ENCODE peak calls at places on chromosomes 3 and 15, in six cellular contexts. One of them, this sample, is unnamed.

GRCh38 chr3:57179580-57180410 is 14.6 kb upstream of the IL17RD start:
- DNase-seq in anterior cingulate cortex: no peak
- DNase-seq in NCI-H2171 treated with DMSO at 0.1 percent for 48 hours: peak
- DNase-seq in EH: peak
- DNase-seq in cardiac muscle cell: peak
- DNase-seq in left cardiac atrium: no peak
- DNase-seq in this sample: peak

GRCh38 chr3:117346878-117347277 is 637.3 kb downstream of the TUSC7 start:
- DNase-seq in anterior cingulate cortex: no peak
- DNase-seq in NCI-H2171 treated with DMSO at 0.1 percent for 48 hours: no peak
- DNase-seq in EH: no peak
- DNase-seq in cardiac muscle cell: no peak
- DNase-seq in left cardiac atrium: no peak
- DNase-seq in this sample: no peak

GRCh38 chr15:77821188-77821958 is 188.7 kb upstream of the LINGO1 start:
- DNase-seq in anterior cingulate cortex: peak
- DNase-seq in NCI-H2171 treated with DMSO at 0.1 percent for 48 hours: peak
- DNase-seq in EH: peak
- DNase-seq in cardiac muscle cell: peak
- DNase-seq in left cardiac atrium: peak
- DNase-seq in this sample: peak

GRCh38 chr3:190912736-190913135 is 50.2 kb upstream of the GMNC start:
- DNase-seq in anterior cingulate cortex: no peak
- DNase-seq in NCI-H2171 treated with DMSO at 0.1 percent for 48 hours: no peak
- DNase-seq in EH: peak
- DNase-seq in cardiac muscle cell: no peak
- DNase-seq in left cardiac atrium: no peak
- DNase-seq in this sample: peak

GRCh38 chr3:49098429-49098828 is 4.6 kb upstream of the QRICH1 start:
- DNase-seq in anterior cingulate cortex: no peak
- DNase-seq in NCI-H2171 treated with DMSO at 0.1 percent for 48 hours: no peak
- DNase-seq in EH: no peak
- DNase-seq in cardiac muscle cell: peak
- DNase-seq in left cardiac atrium: peak
- DNase-seq in this sample: peak

GRCh38 chr3:100277255-100277800 is 16.5 kb downstream of the TBC1D23 start:
- DNase-seq in anterior cingulate cortex: no peak
- DNase-seq in NCI-H2171 treated with DMSO at 0.1 percent for 48 hours: peak
- DNase-seq in EH: no peak
- DNase-seq in cardiac muscle cell: peak
- DNase-seq in left cardiac atrium: no peak
- DNase-seq in this sample: peak

GRCh38 chr3:154356009-154356408 is 31.7 kb upstream of the DHX36 start:
- DNase-seq in anterior cingulate cortex: no peak
- DNase-seq in NCI-H2171 treated with DMSO at 0.1 percent for 48 hours: no peak
- DNase-seq in EH: no peak
- DNase-seq in cardiac muscle cell: no peak
- DNase-seq in left cardiac atrium: no peak
- DNase-seq in this sample: no peak

GRCh38 chr3:81891496-81891895 is 130.1 kb upstream of the GBE1 start:
- DNase-seq in anterior cingulate cortex: no peak
- DNase-seq in NCI-H2171 treated with DMSO at 0.1 percent for 48 hours: no peak
- DNase-seq in EH: no peak
- DNase-seq in cardiac muscle cell: no peak
- DNase-seq in left cardiac atrium: no peak
- DNase-seq in this sample: no peak

GRCh38 chr3:53238051-53238850 is 17.6 kb downstream of the TKT start:
- DNase-seq in anterior cingulate cortex: no peak
- DNase-seq in NCI-H2171 treated with DMSO at 0.1 percent for 48 hours: no peak
- DNase-seq in EH: peak
- DNase-seq in cardiac muscle cell: peak
- DNase-seq in left cardiac atrium: no peak
- DNase-seq in this sample: peak

GRCh38 chr3:149512073-149512782 is 37.7 kb downstream of the TM4SF4 start:
- DNase-seq in anterior cingulate cortex: peak
- DNase-seq in NCI-H2171 treated with DMSO at 0.1 percent for 48 hours: peak
- DNase-seq in EH: peak
- DNase-seq in cardiac muscle cell: peak
- DNase-seq in left cardiac atrium: peak
- DNase-seq in this sample: peak

GRCh38 chr3:31246293-31247062 is 286.2 kb upstream of the STT3B start:
- DNase-seq in anterior cingulate cortex: no peak
- DNase-seq in NCI-H2171 treated with DMSO at 0.1 percent for 48 hours: no peak
- DNase-seq in EH: no peak
- DNase-seq in cardiac muscle cell: no peak
- DNase-seq in left cardiac atrium: no peak
- DNase-seq in this sample: peak

GRCh38 chr15:84599906-84600305 is 903 bp upstream of the ZSCAN2 start:
- DNase-seq in anterior cingulate cortex: no peak
- DNase-seq in NCI-H2171 treated with DMSO at 0.1 percent for 48 hours: peak
- DNase-seq in EH: no peak
- DNase-seq in cardiac muscle cell: no peak
- DNase-seq in left cardiac atrium: no peak
- DNase-seq in this sample: peak

GRCh38 chr15:34359416-34359815 is 7.6 kb downstream of the LPCAT4 start:
- DNase-seq in anterior cingulate cortex: no peak
- DNase-seq in NCI-H2171 treated with DMSO at 0.1 percent for 48 hours: no peak
- DNase-seq in EH: no peak
- DNase-seq in cardiac muscle cell: no peak
- DNase-seq in left cardiac atrium: no peak
- DNase-seq in this sample: no peak

GRCh38 chr3:14598143-14598569 is 53.4 kb upstream of the CCDC174 start:
- DNase-seq in anterior cingulate cortex: peak
- DNase-seq in NCI-H2171 treated with DMSO at 0.1 percent for 48 hours: peak
- DNase-seq in EH: peak
- DNase-seq in cardiac muscle cell: peak
- DNase-seq in left cardiac atrium: no peak
- DNase-seq in this sample: no peak

GRCh38 chr3:27105904-27106303 is 263.3 kb downstream of the NEK10 start:
- DNase-seq in anterior cingulate cortex: no peak
- DNase-seq in NCI-H2171 treated with DMSO at 0.1 percent for 48 hours: no peak
- DNase-seq in EH: peak
- DNase-seq in cardiac muscle cell: no peak
- DNase-seq in left cardiac atrium: no peak
- DNase-seq in this sample: no peak

GRCh38 chr3:110062711-110063110 is 725.4 kb upstream of the DPPA4 start:
- DNase-seq in anterior cingulate cortex: no peak
- DNase-seq in NCI-H2171 treated with DMSO at 0.1 percent for 48 hours: no peak
- DNase-seq in EH: peak
- DNase-seq in cardiac muscle cell: peak
- DNase-seq in left cardiac atrium: no peak
- DNase-seq in this sample: no peak

GRCh38 chr15:37764733-37765191 is 169.7 kb upstream of the TMCO5A start:
- DNase-seq in anterior cingulate cortex: no peak
- DNase-seq in NCI-H2171 treated with DMSO at 0.1 percent for 48 hours: peak
- DNase-seq in EH: peak
- DNase-seq in cardiac muscle cell: peak
- DNase-seq in left cardiac atrium: no peak
- DNase-seq in this sample: peak

GRCh38 chr15:68561901-68562300 is 16.9 kb upstream of the CORO2B start:
- DNase-seq in anterior cingulate cortex: no peak
- DNase-seq in NCI-H2171 treated with DMSO at 0.1 percent for 48 hours: no peak
- DNase-seq in EH: no peak
- DNase-seq in cardiac muscle cell: no peak
- DNase-seq in left cardiac atrium: no peak
- DNase-seq in this sample: no peak

GRCh38 chr3:94226058-94226457 is 163.2 kb downstream of the NSUN3 start:
- DNase-seq in anterior cingulate cortex: no peak
- DNase-seq in NCI-H2171 treated with DMSO at 0.1 percent for 48 hours: no peak
- DNase-seq in EH: peak
- DNase-seq in cardiac muscle cell: peak
- DNase-seq in left cardiac atrium: no peak
- DNase-seq in this sample: no peak

GRCh38 chr3:178367817-178368617 is 168.2 kb upstream of the KCNMB2 start:
- DNase-seq in anterior cingulate cortex: no peak
- DNase-seq in NCI-H2171 treated with DMSO at 0.1 percent for 48 hours: peak
- DNase-seq in EH: no peak
- DNase-seq in cardiac muscle cell: peak
- DNase-seq in left cardiac atrium: no peak
- DNase-seq in this sample: peak

GRCh38 chr3:2915826-2916225 is 194.3 kb downstream of the IL5RA start:
- DNase-seq in anterior cingulate cortex: no peak
- DNase-seq in NCI-H2171 treated with DMSO at 0.1 percent for 48 hours: no peak
- DNase-seq in EH: no peak
- DNase-seq in cardiac muscle cell: no peak
- DNase-seq in left cardiac atrium: no peak
- DNase-seq in this sample: no peak

GRCh38 chr3:9717050-9717555 is 13.5 kb downstream of the CPNE9 start:
- DNase-seq in anterior cingulate cortex: no peak
- DNase-seq in NCI-H2171 treated with DMSO at 0.1 percent for 48 hours: no peak
- DNase-seq in EH: no peak
- DNase-seq in cardiac muscle cell: no peak
- DNase-seq in left cardiac atrium: no peak
- DNase-seq in this sample: no peak

GRCh38 chr15:69314736-69315135 is 16.0 kb downstream of the PAQR5 start:
- DNase-seq in anterior cingulate cortex: no peak
- DNase-seq in NCI-H2171 treated with DMSO at 0.1 percent for 48 hours: no peak
- DNase-seq in EH: no peak
- DNase-seq in cardiac muscle cell: no peak
- DNase-seq in left cardiac atrium: no peak
- DNase-seq in this sample: no peak

GRCh38 chr3:157782236-157782635 is 279.0 kb upstream of the VEPH1 start:
- DNase-seq in anterior cingulate cortex: no peak
- DNase-seq in NCI-H2171 treated with DMSO at 0.1 percent for 48 hours: no peak
- DNase-seq in EH: peak
- DNase-seq in cardiac muscle cell: peak
- DNase-seq in left cardiac atrium: no peak
- DNase-seq in this sample: no peak

GRCh38 chr15:79994651-79995050 is 23.7 kb upstream of the BCL2A1 start:
- DNase-seq in anterior cingulate cortex: no peak
- DNase-seq in NCI-H2171 treated with DMSO at 0.1 percent for 48 hours: no peak
- DNase-seq in EH: peak
- DNase-seq in cardiac muscle cell: no peak
- DNase-seq in left cardiac atrium: no peak
- DNase-seq in this sample: no peak

GRCh38 chr3:168426196-168426595 is 330.5 kb upstream of the GOLIM4 start:
- DNase-seq in anterior cingulate cortex: no peak
- DNase-seq in NCI-H2171 treated with DMSO at 0.1 percent for 48 hours: no peak
- DNase-seq in EH: peak
- DNase-seq in cardiac muscle cell: no peak
- DNase-seq in left cardiac atrium: no peak
- DNase-seq in this sample: no peak